ENCODE peak calls at places on chromosomes 7 and 10, in ten cellular contexts. M is WERI-Rb-1; I is kidney; L is epithelial cell of esophagus; B is hypothalamus; N is iPS DF 19.7; C is activated CD8-positive, alpha-beta memory T cell treated with anti-CD3 and anti-CD28 coated beads for 24 hours; X is fibroblast of the aortic adventitia; H is amygdala; V is GM04504. A is an unnamed sample.

GRCh38 chr7:95684037-95684436 is 87.7 kb upstream of the PDK4 start:
- DNase-seq in H (no peak), I (no peak), X (peak), V (peak), C (no peak), L (peak), N (no peak), M (no peak), B (no peak), A (peak)

GRCh38 chr10:88952647-88953111 is at the start of gene ACTA2:
- DNase-seq in M (no peak), I (peak), X (peak), B (no peak), N (no peak), V (no peak), H (no peak), L (no peak), C (no peak), A (no peak)

GRCh38 chr7:38448076-38448475 is 174.6 kb upstream of the TARP start:
- DNase-seq in I (no peak), H (no peak), L (no peak), B (no peak), C (no peak), V (no peak), M (no peak), N (no peak), X (peak), A (no peak)

GRCh38 chr7:155758348-155758747 is 53.9 kb downstream of the SHH start:
- DNase-seq in C (no peak), L (no peak), N (no peak), V (no peak), B (no peak), H (no peak), M (peak), I (no peak), X (no peak), A (no peak)

GRCh38 chr10:101367569-101368453 is 13.8 kb downstream of the BTRC start:
- DNase-seq in C (no peak), V (no peak), I (no peak), M (no peak), L (peak), N (no peak), X (peak), H (no peak), B (no peak), A (peak)

GRCh38 chr7:4025211-4025610 is 656.9 kb upstream of the FOXK1 start:
- DNase-seq in C (no peak), B (no peak), V (no peak), H (no peak), M (no peak), I (no peak), X (no peak), N (no peak), L (no peak), A (no peak)

GRCh38 chr7:28573059-28573553 is 160.8 kb downstream of the CREB5 start:
- DNase-seq in N (no peak), B (no peak), V (no peak), X (peak), L (peak), I (peak), M (no peak), C (no peak), H (no peak), A (no peak)

GRCh38 chr7:44755698-44756627 is 7.3 kb downstream of the ZMIZ2 start:
- DNase-seq in I (peak), M (no peak), L (no peak), N (no peak), B (no peak), C (no peak), H (no peak), X (no peak), V (no peak), A (no peak)

GRCh38 chr10:49509904-49510303 is 29.0 kb downstream of the ERCC6 start:
- DNase-seq in L (peak), B (no peak), H (no peak), N (no peak), M (no peak), V (no peak), X (no peak), I (no peak), C (no peak), A (no peak)

GRCh38 chr10:21399392-21400015 is 126.0 kb downstream of the SKIDA1 start:
- DNase-seq in N (no peak), B (no peak), I (no peak), C (no peak), V (peak), X (peak), H (no peak), L (peak), M (no peak), A (peak)

GRCh38 chr10:45495438-45496152 is 121.6 kb downstream of the ALOX5 start:
- DNase-seq in H (no peak), L (peak), N (no peak), B (no peak), I (no peak), V (no peak), X (peak), C (no peak), M (no peak), A (no peak)

GRCh38 chr7:87600130-87601124 is at the start of gene ABCB1:
- DNase-seq in C (peak), V (peak), I (peak), H (peak), B (peak), N (peak), X (peak), L (peak), M (peak), A (peak)

GRCh38 chr10:15877836-15878576 is 17.7 kb upstream of the MINDY3 start:
- DNase-seq in V (no peak), M (no peak), N (no peak), X (no peak), C (no peak), H (no peak), I (no peak), L (no peak), B (no peak), A (no peak)

GRCh38 chr10:6595499-6595898 is 15.4 kb upstream of the PRKCQ start:
- DNase-seq in I (no peak), V (no peak), B (no peak), N (no peak), X (no peak), C (no peak), L (no peak), M (no peak), H (no peak), A (no peak)

GRCh38 chr7:139680676-139681462 is 96.9 kb downstream of the HIPK2 start:
- DNase-seq in I (peak), X (peak), M (no peak), H (no peak), C (peak), B (no peak), L (peak), N (no peak), V (peak), A (peak)

GRCh38 chr10:70715853-70716795 is 43.8 kb downstream of the ADAMTS14 start:
- DNase-seq in H (no peak), B (no peak), I (no peak), M (no peak), V (no peak), C (no peak), X (peak), L (no peak), N (no peak), A (peak)

A was measured in epithelial cell of proximal tubule.